ENCODE peak calls at places on chromosome 20, in four cellular contexts. N, T, J and E are unnamed samples.

GRCh38 chr20:62820962-62821725 is 4.3 kb downstream of the COL9A3 start:
- DNase-seq in N (no peak), T (no peak), J (no peak), E (no peak)

GRCh38 chr20:63295846-63296245 is 2.9 kb downstream of the COL20A1 start:
- DNase-seq in N (no peak), J (no peak), T (no peak), E (no peak)

GRCh38 chr20:46206025-46206424 is 87.9 kb downstream of the CD40 start:
- DNase-seq in J (no peak), N (peak), T (peak), E (peak)

GRCh38 chr20:10249822-10250221 is 31.2 kb downstream of the SNAP25 start:
- DNase-seq in T (no peak), N (no peak), J (no peak), E (no peak)

GRCh38 chr20:19079536-19080299 is 132.7 kb upstream of the SLC24A3 start:
- DNase-seq in J (no peak), N (no peak), T (no peak), E (no peak)

GRCh38 chr20:44970243-44970757 is 4.0 kb downstream of the STK4 start:
- DNase-seq in T (no peak), J (no peak), N (no peak), E (no peak)

GRCh38 chr20:53291548-53291947 is 302.1 kb downstream of the ZNF217 start:
- DNase-seq in T (no peak), N (no peak), J (no peak), E (no peak)

GRCh38 chr20:25352746-25353145 is 37.9 kb downstream of the ABHD12 start:
- DNase-seq in J (no peak), N (no peak), T (no peak), E (no peak)

GRCh38 chr20:48909910-48910309 is 11.6 kb upstream of the ARFGEF2 start:
- DNase-seq in J (no peak), T (no peak), N (no peak), E (no peak)

GRCh38 chr20:50572922-50573777 is 63.0 kb downstream of the PTPN1 start:
- DNase-seq in J (no peak), N (no peak), T (no peak), E (no peak)